ENCODE peak calls at places on chromosomes 1 and 21, in seven cellular contexts. One of them, this sample, is unnamed.

GRCh38 chr21:21200103-21200938 is 202.1 kb downstream of the NCAM2 start:
- DNase-seq in right lobe of liver: no peak
- DNase-seq in progenitor cell of endocrine pancreas: no peak
- DNase-seq in epithelial cell of esophagus: peak; percentile 58
- DNase-seq in suprapubic skin: peak; percentile 67
- DNase-seq in WTC11: no peak
- DNase-seq in lung: peak; percentile 34
- DNase-seq in this sample: no peak

GRCh38 chr21:34524671-34525601 is 12.9 kb upstream of the KCNE1 start:
- DNase-seq in epithelial cell of esophagus: peak; percentile 49
- DNase-seq in right lobe of liver: no peak
- DNase-seq in progenitor cell of endocrine pancreas: no peak
- DNase-seq in WTC11: peak; percentile 61
- DNase-seq in lung: no peak
- DNase-seq in suprapubic skin: no peak
- DNase-seq in this sample: no peak

GRCh38 chr1:89854140-89854539 is 33.3 kb downstream of the LRRC8D start:
- DNase-seq in lung: no peak
- DNase-seq in right lobe of liver: no peak
- DNase-seq in epithelial cell of esophagus: no peak
- DNase-seq in WTC11: no peak
- DNase-seq in suprapubic skin: no peak
- DNase-seq in progenitor cell of endocrine pancreas: no peak
- DNase-seq in this sample: no peak

GRCh38 chr1:176559474-176560390 is 96.8 kb downstream of the PAPPA2 start:
- DNase-seq in WTC11: peak; percentile 66
- DNase-seq in right lobe of liver: no peak
- DNase-seq in lung: peak; percentile 48
- DNase-seq in suprapubic skin: no peak
- DNase-seq in progenitor cell of endocrine pancreas: peak; percentile 59
- DNase-seq in epithelial cell of esophagus: peak; percentile 58
- DNase-seq in this sample: peak; percentile 53

GRCh38 chr1:167720965-167721616 is 691 bp upstream of the MPZL1 start:
- DNase-seq in progenitor cell of endocrine pancreas: no peak
- DNase-seq in suprapubic skin: no peak
- DNase-seq in right lobe of liver: peak; percentile 64
- DNase-seq in epithelial cell of esophagus: peak; percentile 67
- DNase-seq in lung: no peak
- DNase-seq in WTC11: no peak
- DNase-seq in this sample: no peak

GRCh38 chr21:41054206-41054605 is 113.8 kb upstream of the BACE2 start:
- DNase-seq in progenitor cell of endocrine pancreas: no peak
- DNase-seq in suprapubic skin: no peak
- DNase-seq in WTC11: no peak
- DNase-seq in epithelial cell of esophagus: no peak
- DNase-seq in right lobe of liver: no peak
- DNase-seq in lung: no peak
- DNase-seq in this sample: no peak

GRCh38 chr1:115184951-115185331 is 95.6 kb upstream of the TSPAN2 start:
- DNase-seq in progenitor cell of endocrine pancreas: no peak
- DNase-seq in suprapubic skin: no peak
- DNase-seq in right lobe of liver: no peak
- DNase-seq in WTC11: no peak
- DNase-seq in epithelial cell of esophagus: peak; percentile 88
- DNase-seq in lung: no peak
- DNase-seq in this sample: no peak

GRCh38 chr1:54409156-54410142 is 3.3 kb upstream of the SSBP3 start:
- DNase-seq in suprapubic skin: no peak
- DNase-seq in progenitor cell of endocrine pancreas: no peak
- DNase-seq in lung: no peak
- DNase-seq in right lobe of liver: no peak
- DNase-seq in WTC11: no peak
- DNase-seq in epithelial cell of esophagus: peak; percentile 20
- DNase-seq in this sample: no peak

GRCh38 chr21:38848187-38848609 is 42.5 kb downstream of the ETS2 start:
- DNase-seq in epithelial cell of esophagus: no peak
- DNase-seq in WTC11: no peak
- DNase-seq in suprapubic skin: no peak
- DNase-seq in right lobe of liver: no peak
- DNase-seq in progenitor cell of endocrine pancreas: no peak
- DNase-seq in lung: no peak
- DNase-seq in this sample: no peak

GRCh38 chr1:33347650-33347992 is 26.7 kb upstream of the A3GALT2 start:
- DNase-seq in right lobe of liver: no peak
- DNase-seq in WTC11: no peak
- DNase-seq in progenitor cell of endocrine pancreas: no peak
- DNase-seq in lung: no peak
- DNase-seq in suprapubic skin: no peak
- DNase-seq in epithelial cell of esophagus: peak; percentile 35
- DNase-seq in this sample: no peak

GRCh38 chr1:6770727-6771567 is 14.3 kb upstream of the CAMTA1 start:
- DNase-seq in progenitor cell of endocrine pancreas: no peak
- DNase-seq in WTC11: peak; percentile 34
- DNase-seq in right lobe of liver: no peak
- DNase-seq in epithelial cell of esophagus: peak; percentile 76
- DNase-seq in suprapubic skin: no peak
- DNase-seq in lung: no peak
- DNase-seq in this sample: no peak

GRCh38 chr1:241641748-241642592 is 1.8 kb upstream of the CHML start:
- DNase-seq in epithelial cell of esophagus: peak; percentile 70
- DNase-seq in progenitor cell of endocrine pancreas: no peak
- DNase-seq in suprapubic skin: no peak
- DNase-seq in lung: no peak
- DNase-seq in right lobe of liver: no peak
- DNase-seq in WTC11: no peak
- DNase-seq in this sample: no peak

DNA sequence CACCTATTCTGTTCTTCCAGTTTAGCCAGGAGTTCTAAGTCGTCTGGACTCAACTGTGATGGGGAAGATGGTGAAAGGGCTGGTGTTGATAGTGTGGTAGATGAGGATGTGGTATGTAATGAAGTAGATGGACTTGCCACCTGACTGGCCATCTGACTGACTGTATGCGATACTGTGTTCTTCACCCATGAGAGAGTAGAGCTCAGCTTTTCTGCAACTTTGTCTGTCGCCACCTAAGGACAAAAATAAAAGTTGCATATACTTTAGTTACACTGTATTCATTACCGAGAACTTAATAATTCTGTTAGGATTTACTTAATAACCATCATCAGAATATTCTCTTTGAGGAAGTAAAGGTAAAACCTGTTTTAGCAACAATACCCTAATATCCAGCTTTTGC is 48.5 kb downstream of the EVI5 start:
- DNase-seq in epithelial cell of esophagus: peak; percentile 13
- DNase-seq in suprapubic skin: no peak
- DNase-seq in WTC11: no peak
- DNase-seq in progenitor cell of endocrine pancreas: no peak
- DNase-seq in lung: no peak
- DNase-seq in right lobe of liver: no peak
- DNase-seq in this sample: no peak
- TF ChIP-seq CTCF in epithelial cell of esophagus: peak; percentile 32
- TF ChIP-seq CTCF in suprapubic skin: no peak
- TF ChIP-seq CTCF in WTC11: no peak
- TF ChIP-seq CTCF in progenitor cell of endocrine pancreas: no peak
- TF ChIP-seq CTCF in lung: no peak
- TF ChIP-seq CTCF in right lobe of liver: peak; percentile 51
- TF ChIP-seq CTCF in this sample: no peak

DNA sequence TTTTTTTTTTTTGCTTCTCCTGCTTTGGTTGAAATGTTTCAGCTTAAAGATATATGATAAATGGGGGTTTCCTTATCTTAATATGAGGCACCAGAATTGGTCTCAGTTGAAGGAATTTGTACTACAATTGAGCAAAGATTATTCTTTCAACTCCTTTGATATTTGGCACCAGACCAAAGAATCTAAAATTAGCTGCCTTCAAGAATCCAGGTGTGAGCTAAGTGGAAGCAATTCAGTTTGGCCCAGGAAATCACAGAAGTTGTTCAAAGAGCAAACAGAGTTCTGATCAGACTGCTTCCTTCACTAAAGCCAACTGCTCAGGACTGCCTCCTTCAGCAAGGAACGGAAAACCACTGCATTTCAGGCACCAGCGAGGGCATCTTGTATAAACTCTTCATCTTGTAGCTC is 68.3 kb upstream of the BCAR3 start:
- DNase-seq in epithelial cell of esophagus: peak; percentile 51
- DNase-seq in right lobe of liver: no peak
- DNase-seq in progenitor cell of endocrine pancreas: no peak
- DNase-seq in WTC11: peak; percentile 41
- DNase-seq in lung: peak; percentile 66
- DNase-seq in suprapubic skin: no peak
- DNase-seq in this sample: no peak
- TF ChIP-seq CTCF in epithelial cell of esophagus: peak; percentile 53
- TF ChIP-seq CTCF in right lobe of liver: no peak
- TF ChIP-seq CTCF in progenitor cell of endocrine pancreas: peak; percentile 22
- TF ChIP-seq CTCF in WTC11: no peak
- TF ChIP-seq CTCF in lung: peak; percentile 2
- TF ChIP-seq CTCF in suprapubic skin: no peak
- TF ChIP-seq CTCF in this sample: no peak

DNA sequence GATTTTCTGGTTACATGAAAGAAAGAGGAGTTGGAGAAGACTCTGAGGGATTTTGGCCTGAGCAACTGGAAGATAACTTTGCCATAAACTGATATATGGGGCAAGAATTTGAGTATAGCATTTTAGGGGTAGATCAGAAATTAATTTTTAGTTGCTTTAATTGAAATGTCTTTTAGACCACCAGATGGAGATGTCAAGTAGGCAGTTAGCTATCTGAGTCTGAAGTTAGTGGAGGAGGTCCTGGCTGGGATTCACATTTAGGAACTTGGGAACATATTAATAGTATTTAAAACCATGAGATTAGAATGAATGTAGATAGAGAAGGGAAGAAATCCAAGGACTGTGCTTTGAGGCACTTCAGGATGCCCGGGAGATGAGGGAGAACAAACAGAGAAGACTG is 32.6 kb downstream of the SLC44A3 start:
- DNase-seq in progenitor cell of endocrine pancreas: no peak
- DNase-seq in right lobe of liver: no peak
- DNase-seq in suprapubic skin: no peak
- DNase-seq in WTC11: no peak
- DNase-seq in lung: no peak
- DNase-seq in epithelial cell of esophagus: no peak
- DNase-seq in this sample: no peak
- TF ChIP-seq CTCF in progenitor cell of endocrine pancreas: no peak
- TF ChIP-seq CTCF in right lobe of liver: no peak
- TF ChIP-seq CTCF in suprapubic skin: no peak
- TF ChIP-seq CTCF in WTC11: no peak
- TF ChIP-seq CTCF in lung: no peak
- TF ChIP-seq CTCF in epithelial cell of esophagus: no peak
- TF ChIP-seq CTCF in this sample: no peak

DNA sequence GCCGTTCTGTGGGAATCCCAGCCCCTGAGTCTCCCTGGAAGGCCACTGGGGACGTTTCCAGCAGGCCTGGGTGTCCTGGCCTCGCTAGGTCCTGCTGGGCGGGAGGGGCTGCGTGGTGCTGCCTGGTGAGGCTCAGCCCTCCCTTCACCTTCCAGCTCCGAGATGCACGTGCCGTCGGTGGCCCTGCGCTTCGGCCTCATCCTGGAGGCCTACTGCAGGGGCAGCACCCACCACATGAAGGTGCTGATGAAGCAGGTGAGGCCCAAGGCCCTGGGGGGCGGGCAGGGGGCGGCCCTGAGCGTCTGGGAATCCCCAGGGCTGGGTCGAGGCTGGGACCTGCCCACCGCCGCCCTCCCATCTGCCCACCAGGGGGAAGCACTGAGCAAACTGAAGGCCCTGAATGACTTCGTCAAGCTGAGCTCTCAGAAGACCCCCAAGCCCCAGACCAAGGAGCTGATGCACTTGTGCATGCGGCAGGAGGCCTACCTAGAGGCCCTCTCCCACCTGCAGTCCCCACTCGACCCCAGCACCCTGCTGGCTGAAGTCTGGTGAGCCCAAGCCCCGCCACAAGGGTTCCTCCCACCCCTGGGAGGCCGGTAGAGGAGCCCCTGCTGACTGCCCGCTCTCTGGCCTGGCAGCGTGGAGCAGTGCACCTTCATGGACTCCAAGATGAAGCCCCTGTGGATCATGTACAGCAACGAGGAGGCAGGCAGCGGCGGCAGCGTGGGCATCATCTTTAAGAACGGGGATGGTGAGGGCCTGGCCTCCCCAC is 70.3 kb downstream of the PIK3CD start:
- DNase-seq in right lobe of liver: no peak
- DNase-seq in epithelial cell of esophagus: peak; percentile 27
- DNase-seq in lung: no peak
- DNase-seq in WTC11: peak; percentile 93
- DNase-seq in progenitor cell of endocrine pancreas: peak; percentile 65
- DNase-seq in suprapubic skin: no peak
- DNase-seq in this sample: peak; percentile 82
- TF ChIP-seq CTCF in right lobe of liver: peak; percentile 41
- TF ChIP-seq CTCF in epithelial cell of esophagus: peak; percentile 47
- TF ChIP-seq CTCF in lung: peak; percentile 8
- TF ChIP-seq CTCF in WTC11: peak; percentile 95
- TF ChIP-seq CTCF in progenitor cell of endocrine pancreas: peak; percentile 77
- TF ChIP-seq CTCF in suprapubic skin: peak; percentile 63
- TF ChIP-seq CTCF in this sample: peak; percentile 87

DNA sequence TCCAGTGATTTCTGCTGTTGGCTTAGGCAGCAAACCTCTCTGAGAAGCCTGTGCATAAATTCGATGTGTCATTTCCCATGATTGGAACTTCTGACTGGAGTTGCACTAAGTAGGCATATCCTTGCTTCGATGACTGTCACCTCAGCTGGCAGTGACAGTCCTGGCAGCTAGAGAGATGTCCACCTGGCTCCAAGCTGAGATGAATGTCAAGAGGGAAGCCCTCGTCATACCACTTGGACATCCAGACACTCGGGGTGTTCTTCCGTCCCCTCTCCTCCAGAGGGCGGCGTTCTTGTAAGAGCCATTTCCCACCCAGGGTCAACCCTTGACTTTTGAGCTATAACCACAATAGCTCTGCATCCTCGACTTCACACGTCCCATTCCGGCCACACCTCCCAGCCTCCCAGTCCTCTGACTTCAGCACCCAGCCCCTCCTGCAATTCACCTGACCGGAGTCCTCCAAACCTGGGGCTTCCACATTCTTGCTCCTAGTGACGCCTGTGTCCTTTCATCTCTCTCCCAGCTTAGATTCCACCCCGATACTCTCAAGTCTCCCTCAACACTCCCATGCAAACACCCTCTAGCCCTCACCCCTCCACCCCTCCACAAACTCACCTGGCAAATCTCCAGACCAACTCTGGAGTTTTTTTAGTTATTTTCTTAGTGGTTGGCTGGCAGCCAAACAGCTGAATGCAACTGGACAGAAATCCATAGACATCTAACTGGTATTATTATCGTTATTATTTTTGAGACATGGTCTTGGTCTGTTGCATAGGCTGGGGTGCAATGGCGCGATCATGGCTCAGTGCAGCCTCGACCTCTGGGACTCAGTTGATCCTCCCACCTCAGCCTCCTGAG is 17.4 kb downstream of the CA6 start:
- DNase-seq in epithelial cell of esophagus: peak; percentile 54
- DNase-seq in progenitor cell of endocrine pancreas: peak; percentile 18
- DNase-seq in suprapubic skin: no peak
- DNase-seq in lung: peak; percentile 74
- DNase-seq in WTC11: peak; percentile 80
- DNase-seq in right lobe of liver: no peak
- DNase-seq in this sample: peak; percentile 66
- TF ChIP-seq CTCF in epithelial cell of esophagus: peak; percentile 57
- TF ChIP-seq CTCF in progenitor cell of endocrine pancreas: peak; percentile 50
- TF ChIP-seq CTCF in suprapubic skin: peak; percentile 23
- TF ChIP-seq CTCF in lung: no peak
- TF ChIP-seq CTCF in WTC11: peak; percentile 55
- TF ChIP-seq CTCF in right lobe of liver: peak; percentile 36
- TF ChIP-seq CTCF in this sample: peak; percentile 48